ENCODE peak calls at places on chromosomes 7 and 10, in five cellular contexts. E is neuronal stem cell; D is prostate gland; F is cardiac muscle cell; H is naive thymus-derived CD4-positive, alpha-beta T cell. Q is an unnamed sample.

GRCh38 chr7:36723951-36724664 is at the start of gene AOAH:
- DNase-seq in E (no peak), D (no peak), F (no peak), H (peak; percentile 77), Q (peak; percentile 90)

GRCh38 chr7:55431898-55432297 is 66.8 kb downstream of the LANCL2 start:
- DNase-seq in E (no peak), D (peak; percentile 58), F (no peak), H (no peak), Q (no peak)

GRCh38 chr10:84903320-84903719 is 574.9 kb downstream of the CCSER2 start:
- DNase-seq in E (no peak), D (no peak), F (no peak), H (no peak), Q (no peak)

GRCh38 chr7:432256-432655 is 87.4 kb downstream of the PDGFA start:
- DNase-seq in E (no peak), D (no peak), F (no peak), H (no peak), Q (no peak)

GRCh38 chr10:31125789-31126188 is 94.1 kb upstream of the ZNF438 start:
- DNase-seq in E (no peak), D (no peak), F (no peak), H (no peak), Q (no peak)

GRCh38 chr10:23439920-23440875 is 1.3 kb downstream of the OTUD1 start:
- DNase-seq in E (peak; percentile 18), D (peak; percentile 12), F (peak; percentile 35), H (peak; percentile 12), Q (peak; percentile 35)

GRCh38 chr7:27434729-27435400 is 192.3 kb downstream of the EVX1 start:
- DNase-seq in E (no peak), D (no peak), F (no peak), H (no peak), Q (no peak)

GRCh38 chr10:120181154-120181553 is 275.9 kb upstream of the PLPP4 start:
- DNase-seq in E (no peak), D (no peak), F (no peak), H (no peak), Q (no peak)

GRCh38 chr7:22571776-22572175 is 71.8 kb upstream of the STEAP1B start:
- DNase-seq in E (no peak), D (no peak), F (no peak), H (no peak), Q (no peak)

GRCh38 chr10:94549221-94549620 is 3.6 kb downstream of the HELLS start:
- DNase-seq in E (no peak), D (no peak), F (no peak), H (no peak), Q (no peak)

GRCh38 chr10:49518982-49519578 is 19.8 kb downstream of the ERCC6 start:
- DNase-seq in E (peak; percentile 61), D (peak; percentile 33), F (peak; percentile 55), H (no peak), Q (peak; percentile 62)

GRCh38 chr10:123284022-123284421 is 129.8 kb downstream of the BUB3 start:
- DNase-seq in E (no peak), D (no peak), F (no peak), H (no peak), Q (peak; percentile 13)

GRCh38 chr7:157299613-157300405 is 37.0 kb upstream of the DNAJB6 start:
- DNase-seq in E (no peak), D (no peak), F (no peak), H (no peak), Q (peak; percentile 26)

GRCh38 chr10:98307916-98308315 is 39.9 kb upstream of the LOXL4 start:
- DNase-seq in E (no peak), D (no peak), F (no peak), H (no peak), Q (no peak)

GRCh38 chr10:43854042-43854441 is 205.4 kb upstream of the ZNF32 start:
- DNase-seq in E (no peak), D (no peak), F (no peak), H (no peak), Q (no peak)

GRCh38 chr7:155951554-155952158 is 139.4 kb upstream of the SHH start:
- DNase-seq in E (no peak), D (peak; percentile 60), F (no peak), H (no peak), Q (no peak)
- H3K4me3 ChIP-seq in E (no peak overlapping the region), D (no peak overlapping the region), F (no peak overlapping the region), H (no peak overlapping the region), Q (no peak overlapping the region)

DNA sequence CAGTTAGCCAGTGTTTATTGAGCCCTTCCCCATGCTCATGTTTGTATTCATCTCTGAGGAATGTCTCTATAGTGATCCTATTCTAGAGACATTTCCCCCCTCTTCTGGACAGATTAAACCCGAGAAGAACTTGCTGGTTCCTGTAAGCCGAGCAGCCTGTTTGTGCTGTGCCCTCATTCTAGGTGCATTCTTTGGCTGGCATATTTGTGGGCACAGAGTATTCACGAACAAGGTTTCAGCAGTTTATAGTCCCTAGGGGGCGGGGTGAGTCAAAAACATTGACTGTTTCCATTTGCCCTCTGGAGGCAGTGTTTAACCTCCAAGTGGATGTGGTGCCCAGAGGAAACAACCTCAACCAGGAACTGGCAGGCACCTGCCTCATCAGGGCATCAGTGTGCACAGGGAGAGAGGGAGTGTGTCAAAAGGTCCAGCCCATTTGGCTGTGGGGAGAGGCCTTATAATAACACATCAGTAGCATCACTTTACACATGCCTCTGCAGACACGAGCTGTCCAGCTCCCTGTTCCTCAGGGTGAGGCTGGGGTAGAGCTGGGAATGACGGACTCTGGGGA is 273.3 kb upstream of the LRGUK start:
- DNase-seq in E (peak; percentile 26), D (peak; percentile 62), F (peak; percentile 53), H (no peak), Q (no peak)
- H3K27ac ChIP-seq in E (no peak overlapping the region), D (no peak overlapping the region), F (no peak overlapping the region), H (no peak overlapping the region), Q (no peak overlapping the region)

DNA sequence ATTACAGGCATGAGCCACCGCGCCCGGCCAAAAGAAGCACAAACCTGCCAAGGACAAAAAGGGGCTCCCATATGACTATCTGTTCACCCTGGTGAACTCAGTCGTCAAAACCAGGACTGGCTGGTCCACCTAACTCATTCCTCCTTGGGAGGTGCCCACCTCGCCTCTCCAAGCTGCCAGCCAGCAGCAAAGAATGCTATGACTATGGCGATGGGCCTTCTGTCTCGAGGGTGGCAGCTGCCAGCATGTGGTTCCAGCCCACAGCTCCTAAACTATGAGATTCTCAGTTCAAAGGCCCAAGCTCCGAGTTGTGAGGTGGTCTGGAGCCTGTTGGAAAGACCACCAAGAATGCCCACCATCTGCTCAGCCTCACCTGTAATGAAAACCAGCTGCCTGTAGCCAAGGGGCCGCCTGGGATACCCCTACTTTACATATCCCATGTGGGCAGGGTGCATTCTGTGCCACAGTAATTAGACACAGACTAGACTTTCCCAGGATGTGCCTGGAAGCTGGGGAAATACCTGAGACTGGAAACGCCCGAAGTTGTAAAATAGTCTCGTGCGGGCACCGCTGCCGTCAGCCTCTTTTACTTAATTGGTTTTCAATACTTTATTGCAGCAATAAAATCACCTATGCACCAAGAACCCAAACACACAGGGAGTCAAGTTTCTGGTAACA is 71.1 kb downstream of the ZRANB1 start:
- DNase-seq in E (no peak), D (no peak), F (no peak), H (no peak), Q (no peak)
- H3K4me1 ChIP-seq in E (peaks cover 17% of the 10 kb centered on the region), D (peaks cover 25% of the 10 kb centered on the region), F (no peaks in the 10 kb centered on the region), H (no peaks in the 10 kb centered on the region), Q (peaks cover 2% of the 10 kb centered on the region)

GRCh38 chr10:32150532-32151101 is 94.4 kb upstream of the KIF5B start:
- DNase-seq in E (no peak), D (no peak), F (no peak), H (no peak), Q (peak; percentile 14)
- H3K4me3 ChIP-seq in E (no peak overlapping the region), D (no peak overlapping the region), F (no peak overlapping the region), H (no peak overlapping the region), Q (peak overlapping the region; percentile 4)

GRCh38 chr10:109895848-109896247 is 27.5 kb downstream of the XPNPEP1 start:
- DNase-seq in E (no peak), D (no peak), F (no peak), H (no peak), Q (no peak)
- H3K27ac ChIP-seq in E (no peak overlapping the region), D (peak overlapping the region; percentile 41), F (peak overlapping the region; percentile 70), H (no peak overlapping the region), Q (no peak overlapping the region)

DNA sequence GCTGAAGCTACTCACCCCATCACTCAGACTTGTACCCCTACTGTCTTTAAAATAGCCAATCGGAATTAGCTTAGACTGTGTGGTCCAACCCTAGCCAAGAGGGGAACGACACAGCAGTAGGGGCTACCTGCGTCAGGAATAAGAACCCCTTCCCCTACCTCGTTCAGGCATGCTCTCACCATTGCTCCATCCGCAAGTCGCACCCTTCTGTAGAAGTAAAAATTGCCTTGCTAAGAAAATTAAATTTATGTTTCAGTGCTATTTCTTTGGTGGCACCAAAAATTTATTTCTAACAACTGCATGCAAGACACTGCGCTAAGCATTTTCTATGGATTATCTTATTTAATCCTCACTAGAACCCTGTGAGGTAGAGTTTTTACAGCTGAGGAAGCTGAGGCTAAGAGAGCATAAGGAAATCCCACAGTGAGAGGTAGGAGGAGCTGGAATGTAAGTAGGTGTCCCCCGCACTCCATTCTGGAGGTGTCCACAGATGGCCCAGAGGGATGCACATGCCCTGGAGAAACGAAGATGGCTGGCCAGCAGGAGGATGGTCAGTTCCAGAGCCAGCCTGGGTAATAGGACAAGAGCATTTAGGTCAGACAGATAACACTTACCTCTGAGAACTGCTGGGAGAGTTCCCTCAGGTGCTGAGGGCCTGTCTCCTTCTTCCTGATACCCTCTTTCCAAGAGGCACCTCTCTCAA is 15.3 kb upstream of the CACUL1 start:
- DNase-seq in E (no peak), D (no peak), F (no peak), H (no peak), Q (no peak)
- H3K4me1 ChIP-seq in E (no peaks in the 10 kb centered on the region), D (no peaks in the 10 kb centered on the region), F (no peaks in the 10 kb centered on the region), H (no peaks in the 10 kb centered on the region), Q (no peaks in the 10 kb centered on the region)

Q was measured in CD4-positive, CD25-positive, alpha-beta regulatory T cell.